ENCODE peak calls at places on chromosomes 7 and 10, in seven cellular contexts. W is stimulated activated CD8-positive, alpha-beta memory T cell treated with anti-CD3 and anti-CD28 coated beads, Interleukin-15, amount 100 ng/mL, for 48 hours; M is T-helper 2 cell; V is EL; P is activated CD8-positive, alpha-beta T cell treated with anti-CD3 and anti-CD28 coated beads for 36 hours; S is NCI-H1092; A is upper lobe of right lung. N is an unnamed sample.

GRCh38 chr10:126109893-126110292 is 213.5 kb downstream of the FANK1 start:
- DNase-seq in W (no peak), M (no peak), V (no peak), P (no peak), S (no peak), A (no peak), N (no peak)

GRCh38 chr7:50727072-50727471 is 55.6 kb downstream of the GRB10 start:
- DNase-seq in W (no peak), M (no peak), V (no peak), P (peak; percentile 5), S (no peak), A (no peak), N (no peak)

GRCh38 chr10:15483215-15483970 is 112.3 kb upstream of the FAM171A1 start:
- DNase-seq in W (no peak), M (no peak), V (no peak), P (no peak), S (no peak), A (no peak), N (no peak)

GRCh38 chr10:126080879-126081331 is 184.5 kb downstream of the FANK1 start:
- DNase-seq in W (no peak), M (no peak), V (peak; percentile 39), P (no peak), S (no peak), A (no peak), N (no peak)

GRCh38 chr10:112767156-112767555 is 182.9 kb upstream of the TCF7L2 start:
- DNase-seq in W (no peak), M (no peak), V (no peak), P (no peak), S (no peak), A (no peak), N (no peak)

GRCh38 chr10:32417906-32418547 is 27.9 kb upstream of the CCDC7 start:
- DNase-seq in W (no peak), M (no peak), V (peak; percentile 26), P (no peak), S (no peak), A (no peak), N (no peak)

GRCh38 chr10:127441350-127442219 is 107.5 kb upstream of the NPS start:
- DNase-seq in W (no peak), M (no peak), V (no peak), P (no peak), S (no peak), A (peak; percentile 48), N (no peak)

GRCh38 chr10:111081595-111081994 is 4.8 kb downstream of the ADRA2A start:
- DNase-seq in W (no peak), M (no peak), V (no peak), P (no peak), S (no peak), A (no peak), N (no peak)

GRCh38 chr10:132069849-132070182 is 4.1 kb downstream of the JAKMIP3 start:
- DNase-seq in W (no peak), M (no peak), V (no peak), P (no peak), S (no peak), A (peak; percentile 40), N (no peak)

GRCh38 chr7:39589323-39590111 is 23.3 kb downstream of the YAE1 start:
- DNase-seq in W (peak; percentile 43), M (peak; percentile 38), V (peak; percentile 88), P (peak; percentile 92), S (no peak), A (no peak), N (peak; percentile 33)

GRCh38 chr7:98157761-98158160 is 51.1 kb downstream of the LMTK2 start:
- DNase-seq in W (no peak), M (no peak), V (no peak), P (no peak), S (no peak), A (no peak), N (no peak)

GRCh38 chr10:90602815-90603600 is 254.8 kb downstream of the HTR7 start:
- DNase-seq in W (no peak), M (no peak), V (peak; percentile 53), P (no peak), S (no peak), A (no peak), N (no peak)

GRCh38 chr7:149310113-149310836 is 48.3 kb downstream of the ZNF783 start:
- DNase-seq in W (no peak), M (no peak), V (peak; percentile 80), P (peak; percentile 36), S (no peak), A (no peak), N (no peak)

GRCh38 chr7:116582164-116582732 is 57.4 kb downstream of the CAV1 start:
- DNase-seq in W (no peak), M (no peak), V (peak; percentile 77), P (no peak), S (no peak), A (no peak), N (no peak)

GRCh38 chr10:42958142-42958868 is 118.6 kb upstream of the RET start:
- DNase-seq in W (no peak), M (no peak), V (no peak), P (no peak), S (no peak), A (no peak), N (no peak)

GRCh38 chr10:103265712-103266329 is 11.1 kb upstream of the INA start:
- DNase-seq in W (no peak), M (no peak), V (peak; percentile 59), P (peak; percentile 64), S (no peak), A (peak; percentile 33), N (no peak)

GRCh38 chr10:32059472-32059871 is 3.2 kb upstream of the KIF5B start:
- DNase-seq in W (no peak), M (no peak), V (no peak), P (no peak), S (no peak), A (no peak), N (no peak)

GRCh38 chr10:118340486-118340885 is 1.6 kb downstream of the FAM204A start:
- DNase-seq in W (no peak), M (no peak), V (no peak), P (no peak), S (no peak), A (no peak), N (no peak)

GRCh38 chr7:35593896-35594295 is 101.0 kb downstream of the HERPUD2 start:
- DNase-seq in W (no peak), M (no peak), V (peak; percentile 13), P (peak; percentile 46), S (no peak), A (no peak), N (no peak)

GRCh38 chr10:123936426-123936825 is 44.8 kb upstream of the CPXM2 start:
- DNase-seq in W (no peak), M (no peak), V (no peak), P (no peak), S (no peak), A (no peak), N (no peak)